ENCODE peak calls at places on chromosomes 11 and 22, in five cellular contexts. One of them, this sample, is unnamed.

GRCh38 chr11:110833033-110833484 is 120.8 kb upstream of the ARHGAP20 start:
- DNase-seq in HCEC 1CT: peak
- DNase-seq in activated CD4-positive, alpha-beta T cell treated with anti-CD3 and anti-CD28 coated beads for 36 hours: no peak
- DNase-seq in activated naive CD4-positive, alpha-beta T cell: no peak
- DNase-seq in GM04503: no peak
- DNase-seq in this sample: no peak

GRCh38 chr22:39512026-39512425 is 8.3 kb upstream of the ATF4 start:
- DNase-seq in HCEC 1CT: no peak
- DNase-seq in activated CD4-positive, alpha-beta T cell treated with anti-CD3 and anti-CD28 coated beads for 36 hours: no peak
- DNase-seq in activated naive CD4-positive, alpha-beta T cell: no peak
- DNase-seq in GM04503: no peak
- DNase-seq in this sample: no peak

GRCh38 chr22:24189249-24190158 is 8.2 kb downstream of the SUSD2 start:
- DNase-seq in HCEC 1CT: peak
- DNase-seq in activated CD4-positive, alpha-beta T cell treated with anti-CD3 and anti-CD28 coated beads for 36 hours: peak
- DNase-seq in activated naive CD4-positive, alpha-beta T cell: no peak
- DNase-seq in GM04503: no peak
- DNase-seq in this sample: no peak

GRCh38 chr11:111283945-111284481 is 14.3 kb upstream of the POU2AF3 start:
- DNase-seq in HCEC 1CT: no peak
- DNase-seq in activated CD4-positive, alpha-beta T cell treated with anti-CD3 and anti-CD28 coated beads for 36 hours: no peak
- DNase-seq in activated naive CD4-positive, alpha-beta T cell: no peak
- DNase-seq in GM04503: no peak
- DNase-seq in this sample: no peak

GRCh38 chr22:44617828-44618227 is 84.2 kb upstream of the PRR5 start:
- DNase-seq in HCEC 1CT: no peak
- DNase-seq in activated CD4-positive, alpha-beta T cell treated with anti-CD3 and anti-CD28 coated beads for 36 hours: no peak
- DNase-seq in activated naive CD4-positive, alpha-beta T cell: no peak
- DNase-seq in GM04503: no peak
- DNase-seq in this sample: no peak

GRCh38 chr11:65375012-65375411 is 7.4 kb downstream of the SLC25A45 start:
- DNase-seq in HCEC 1CT: no peak
- DNase-seq in activated CD4-positive, alpha-beta T cell treated with anti-CD3 and anti-CD28 coated beads for 36 hours: no peak
- DNase-seq in activated naive CD4-positive, alpha-beta T cell: no peak
- DNase-seq in GM04503: no peak
- DNase-seq in this sample: no peak

GRCh38 chr11:9616858-9617257 is 43.4 kb downstream of the WEE1 start:
- DNase-seq in HCEC 1CT: no peak
- DNase-seq in activated CD4-positive, alpha-beta T cell treated with anti-CD3 and anti-CD28 coated beads for 36 hours: peak
- DNase-seq in activated naive CD4-positive, alpha-beta T cell: no peak
- DNase-seq in GM04503: no peak
- DNase-seq in this sample: no peak

GRCh38 chr22:50244420-50245213 is at the start of gene TUBGCP6:
- DNase-seq in HCEC 1CT: peak
- DNase-seq in activated CD4-positive, alpha-beta T cell treated with anti-CD3 and anti-CD28 coated beads for 36 hours: peak
- DNase-seq in activated naive CD4-positive, alpha-beta T cell: peak
- DNase-seq in GM04503: no peak
- DNase-seq in this sample: peak

GRCh38 chr11:82191690-82192089 is 542.0 kb downstream of the FAM181B start:
- DNase-seq in HCEC 1CT: no peak
- DNase-seq in activated CD4-positive, alpha-beta T cell treated with anti-CD3 and anti-CD28 coated beads for 36 hours: no peak
- DNase-seq in activated naive CD4-positive, alpha-beta T cell: no peak
- DNase-seq in GM04503: no peak
- DNase-seq in this sample: no peak

GRCh38 chr11:73350908-73351636 is 25.1 kb upstream of the RELT start:
- DNase-seq in HCEC 1CT: peak
- DNase-seq in activated CD4-positive, alpha-beta T cell treated with anti-CD3 and anti-CD28 coated beads for 36 hours: peak
- DNase-seq in activated naive CD4-positive, alpha-beta T cell: no peak
- DNase-seq in GM04503: no peak
- DNase-seq in this sample: peak

GRCh38 chr11:107785401-107785800 is 73.2 kb downstream of the SLC35F2 start:
- DNase-seq in HCEC 1CT: peak
- DNase-seq in activated CD4-positive, alpha-beta T cell treated with anti-CD3 and anti-CD28 coated beads for 36 hours: peak
- DNase-seq in activated naive CD4-positive, alpha-beta T cell: no peak
- DNase-seq in GM04503: no peak
- DNase-seq in this sample: no peak

GRCh38 chr11:18773104-18773503 is 18.5 kb downstream of the PTPN5 start:
- DNase-seq in HCEC 1CT: no peak
- DNase-seq in activated CD4-positive, alpha-beta T cell treated with anti-CD3 and anti-CD28 coated beads for 36 hours: no peak
- DNase-seq in activated naive CD4-positive, alpha-beta T cell: no peak
- DNase-seq in GM04503: no peak
- DNase-seq in this sample: no peak

GRCh38 chr11:69745201-69745600 is 29.9 kb downstream of the FGF4 start:
- DNase-seq in HCEC 1CT: no peak
- DNase-seq in activated CD4-positive, alpha-beta T cell treated with anti-CD3 and anti-CD28 coated beads for 36 hours: no peak
- DNase-seq in activated naive CD4-positive, alpha-beta T cell: no peak
- DNase-seq in GM04503: no peak
- DNase-seq in this sample: no peak

GRCh38 chr11:93279911-93280347 is 50.6 kb upstream of the DEUP1 start:
- DNase-seq in HCEC 1CT: no peak
- DNase-seq in activated CD4-positive, alpha-beta T cell treated with anti-CD3 and anti-CD28 coated beads for 36 hours: no peak
- DNase-seq in activated naive CD4-positive, alpha-beta T cell: no peak
- DNase-seq in GM04503: no peak
- DNase-seq in this sample: no peak

GRCh38 chr11:75797796-75798195 is 17.2 kb upstream of the UVRAG start:
- DNase-seq in HCEC 1CT: peak
- DNase-seq in activated CD4-positive, alpha-beta T cell treated with anti-CD3 and anti-CD28 coated beads for 36 hours: no peak
- DNase-seq in activated naive CD4-positive, alpha-beta T cell: no peak
- DNase-seq in GM04503: no peak
- DNase-seq in this sample: no peak

GRCh38 chr22:50526849-50527801 is 1.7 kb upstream of the SCO2 start:
- DNase-seq in HCEC 1CT: no peak
- DNase-seq in activated CD4-positive, alpha-beta T cell treated with anti-CD3 and anti-CD28 coated beads for 36 hours: peak
- DNase-seq in activated naive CD4-positive, alpha-beta T cell: no peak
- DNase-seq in GM04503: no peak
- DNase-seq in this sample: no peak

GRCh38 chr11:76408171-76408965 is 27.2 kb downstream of the GVQW3 start:
- DNase-seq in HCEC 1CT: no peak
- DNase-seq in activated CD4-positive, alpha-beta T cell treated with anti-CD3 and anti-CD28 coated beads for 36 hours: no peak
- DNase-seq in activated naive CD4-positive, alpha-beta T cell: no peak
- DNase-seq in GM04503: no peak
- DNase-seq in this sample: no peak

GRCh38 chr11:23903044-23903704 is 593.7 kb upstream of the LUZP2 start:
- DNase-seq in HCEC 1CT: peak
- DNase-seq in activated CD4-positive, alpha-beta T cell treated with anti-CD3 and anti-CD28 coated beads for 36 hours: no peak
- DNase-seq in activated naive CD4-positive, alpha-beta T cell: no peak
- DNase-seq in GM04503: peak
- DNase-seq in this sample: no peak

GRCh38 chr11:121444508-121444907 is 7.6 kb upstream of the SORL1 start:
- DNase-seq in HCEC 1CT: no peak
- DNase-seq in activated CD4-positive, alpha-beta T cell treated with anti-CD3 and anti-CD28 coated beads for 36 hours: no peak
- DNase-seq in activated naive CD4-positive, alpha-beta T cell: no peak
- DNase-seq in GM04503: no peak
- DNase-seq in this sample: no peak

GRCh38 chr22:24156146-24156914 is 25.0 kb upstream of the SUSD2 start:
- DNase-seq in HCEC 1CT: peak
- DNase-seq in activated CD4-positive, alpha-beta T cell treated with anti-CD3 and anti-CD28 coated beads for 36 hours: peak
- DNase-seq in activated naive CD4-positive, alpha-beta T cell: no peak
- DNase-seq in GM04503: no peak
- DNase-seq in this sample: peak

GRCh38 chr11:68931911-68932310 is 28.2 kb downstream of the IGHMBP2 start:
- DNase-seq in HCEC 1CT: no peak
- DNase-seq in activated CD4-positive, alpha-beta T cell treated with anti-CD3 and anti-CD28 coated beads for 36 hours: no peak
- DNase-seq in activated naive CD4-positive, alpha-beta T cell: no peak
- DNase-seq in GM04503: no peak
- DNase-seq in this sample: no peak

GRCh38 chr22:43862074-43862881 is at the start of gene SULT4A1:
- DNase-seq in HCEC 1CT: no peak
- DNase-seq in activated CD4-positive, alpha-beta T cell treated with anti-CD3 and anti-CD28 coated beads for 36 hours: peak
- DNase-seq in activated naive CD4-positive, alpha-beta T cell: no peak
- DNase-seq in GM04503: no peak
- DNase-seq in this sample: no peak

GRCh38 chr11:129282634-129283033 is 90.5 kb upstream of the ARHGAP32 start:
- DNase-seq in HCEC 1CT: no peak
- DNase-seq in activated CD4-positive, alpha-beta T cell treated with anti-CD3 and anti-CD28 coated beads for 36 hours: no peak
- DNase-seq in activated naive CD4-positive, alpha-beta T cell: no peak
- DNase-seq in GM04503: no peak
- DNase-seq in this sample: no peak

GRCh38 chr22:48713266-48714205 is 1114.1 kb downstream of the BRD1 start:
- DNase-seq in HCEC 1CT: no peak
- DNase-seq in activated CD4-positive, alpha-beta T cell treated with anti-CD3 and anti-CD28 coated beads for 36 hours: no peak
- DNase-seq in activated naive CD4-positive, alpha-beta T cell: no peak
- DNase-seq in GM04503: no peak
- DNase-seq in this sample: no peak

GRCh38 chr11:45185228-45185729 is 38.8 kb downstream of the PRDM11 start:
- DNase-seq in HCEC 1CT: no peak
- DNase-seq in activated CD4-positive, alpha-beta T cell treated with anti-CD3 and anti-CD28 coated beads for 36 hours: no peak
- DNase-seq in activated naive CD4-positive, alpha-beta T cell: no peak
- DNase-seq in GM04503: no peak
- DNase-seq in this sample: no peak

GRCh38 chr22:31321421-31321820 is 24.7 kb downstream of the PATZ1 start:
- DNase-seq in HCEC 1CT: no peak
- DNase-seq in activated CD4-positive, alpha-beta T cell treated with anti-CD3 and anti-CD28 coated beads for 36 hours: no peak
- DNase-seq in activated naive CD4-positive, alpha-beta T cell: no peak
- DNase-seq in GM04503: no peak
- DNase-seq in this sample: no peak

GRCh38 chr22:39237276-39238123 is 7.3 kb downstream of the PDGFB start:
- DNase-seq in HCEC 1CT: no peak
- DNase-seq in activated CD4-positive, alpha-beta T cell treated with anti-CD3 and anti-CD28 coated beads for 36 hours: peak
- DNase-seq in activated naive CD4-positive, alpha-beta T cell: no peak
- DNase-seq in GM04503: no peak
- DNase-seq in this sample: no peak

GRCh38 chr11:20089796-20090653 is 70.2 kb downstream of the DBX1 start:
- DNase-seq in HCEC 1CT: no peak
- DNase-seq in activated CD4-positive, alpha-beta T cell treated with anti-CD3 and anti-CD28 coated beads for 36 hours: no peak
- DNase-seq in activated naive CD4-positive, alpha-beta T cell: no peak
- DNase-seq in GM04503: no peak
- DNase-seq in this sample: no peak

GRCh38 chr11:1129666-1130160 is 28.0 kb upstream of the MUC5AC start:
- DNase-seq in HCEC 1CT: no peak
- DNase-seq in activated CD4-positive, alpha-beta T cell treated with anti-CD3 and anti-CD28 coated beads for 36 hours: no peak
- DNase-seq in activated naive CD4-positive, alpha-beta T cell: no peak
- DNase-seq in GM04503: no peak
- DNase-seq in this sample: no peak

GRCh38 chr11:62125881-62126280 is 2.1 kb downstream of the INCENP start:
- DNase-seq in HCEC 1CT: no peak
- DNase-seq in activated CD4-positive, alpha-beta T cell treated with anti-CD3 and anti-CD28 coated beads for 36 hours: no peak
- DNase-seq in activated naive CD4-positive, alpha-beta T cell: no peak
- DNase-seq in GM04503: no peak
- DNase-seq in this sample: no peak

GRCh38 chr11:84673753-84674152 is 953.4 kb downstream of the DLG2 start:
- DNase-seq in HCEC 1CT: no peak
- DNase-seq in activated CD4-positive, alpha-beta T cell treated with anti-CD3 and anti-CD28 coated beads for 36 hours: no peak
- DNase-seq in activated naive CD4-positive, alpha-beta T cell: no peak
- DNase-seq in GM04503: no peak
- DNase-seq in this sample: no peak

GRCh38 chr22:26041931-26042330 is 127.3 kb upstream of the SEZ6L start:
- DNase-seq in HCEC 1CT: no peak
- DNase-seq in activated CD4-positive, alpha-beta T cell treated with anti-CD3 and anti-CD28 coated beads for 36 hours: no peak
- DNase-seq in activated naive CD4-positive, alpha-beta T cell: no peak
- DNase-seq in GM04503: no peak
- DNase-seq in this sample: no peak

GRCh38 chr11:76666830-76667229 is 3.7 kb downstream of the LRRC32 start:
- DNase-seq in HCEC 1CT: no peak
- DNase-seq in activated CD4-positive, alpha-beta T cell treated with anti-CD3 and anti-CD28 coated beads for 36 hours: no peak
- DNase-seq in activated naive CD4-positive, alpha-beta T cell: no peak
- DNase-seq in GM04503: no peak
- DNase-seq in this sample: no peak

This sample was measured in CD8-positive, alpha-beta T cell.